ENCODE peak calls at places on chromosomes 3 and 15, in eight cellular contexts. One of them, this sample, is unnamed.

GRCh38 chr3:139672247-139672646 is 5.5 kb downstream of the NMNAT3 start:
- DNase-seq in endothelial cell of umbilical vein: no peak
- DNase-seq in skeletal muscle cell: no peak
- DNase-seq in GM23248: no peak
- DNase-seq in thoracic aorta: no peak
- DNase-seq in AG10803: no peak
- DNase-seq in astrocyte of the cerebellum: no peak
- DNase-seq in ovary: no peak
- DNase-seq in this sample: no peak

GRCh38 chr15:75578206-75578947 is 738 bp downstream of the PTPN9 start:
- DNase-seq in thoracic aorta: no peak
- DNase-seq in AG10803: no peak
- DNase-seq in endothelial cell of umbilical vein: peak; percentile 11
- DNase-seq in astrocyte of the cerebellum: no peak
- DNase-seq in skeletal muscle cell: no peak
- DNase-seq in GM23248: peak; percentile 68
- DNase-seq in ovary: peak; percentile 50
- DNase-seq in this sample: no peak

GRCh38 chr3:81277853-81278252 is 483.6 kb downstream of the GBE1 start:
- DNase-seq in astrocyte of the cerebellum: peak; percentile 41
- DNase-seq in thoracic aorta: no peak
- DNase-seq in endothelial cell of umbilical vein: peak; percentile 47
- DNase-seq in skeletal muscle cell: no peak
- DNase-seq in GM23248: peak; percentile 59
- DNase-seq in ovary: no peak
- DNase-seq in AG10803: peak; percentile 31
- DNase-seq in this sample: peak; percentile 4

GRCh38 chr3:117141821-117142220 is 432.2 kb downstream of the TUSC7 start:
- DNase-seq in astrocyte of the cerebellum: no peak
- DNase-seq in skeletal muscle cell: no peak
- DNase-seq in GM23248: no peak
- DNase-seq in endothelial cell of umbilical vein: no peak
- DNase-seq in thoracic aorta: no peak
- DNase-seq in AG10803: no peak
- DNase-seq in ovary: no peak
- DNase-seq in this sample: no peak

GRCh38 chr3:58557496-58557895 is 19.7 kb downstream of the FAM107A start:
- DNase-seq in ovary: no peak
- DNase-seq in thoracic aorta: no peak
- DNase-seq in skeletal muscle cell: no peak
- DNase-seq in AG10803: no peak
- DNase-seq in endothelial cell of umbilical vein: no peak
- DNase-seq in GM23248: no peak
- DNase-seq in astrocyte of the cerebellum: no peak
- DNase-seq in this sample: no peak

GRCh38 chr15:64133619-64134018 is 17.9 kb upstream of the SNX22 start:
- DNase-seq in ovary: no peak
- DNase-seq in GM23248: peak; percentile 30
- DNase-seq in astrocyte of the cerebellum: no peak
- DNase-seq in AG10803: no peak
- DNase-seq in endothelial cell of umbilical vein: no peak
- DNase-seq in thoracic aorta: no peak
- DNase-seq in skeletal muscle cell: no peak
- DNase-seq in this sample: no peak

GRCh38 chr3:31862861-31863260 is 118.2 kb downstream of the OSBPL10 start:
- DNase-seq in skeletal muscle cell: no peak
- DNase-seq in AG10803: no peak
- DNase-seq in endothelial cell of umbilical vein: no peak
- DNase-seq in ovary: no peak
- DNase-seq in thoracic aorta: no peak
- DNase-seq in astrocyte of the cerebellum: no peak
- DNase-seq in GM23248: no peak
- DNase-seq in this sample: no peak

GRCh38 chr3:122668930-122669730 is 11.5 kb upstream of the PARP14 start:
- DNase-seq in astrocyte of the cerebellum: peak; percentile 42
- DNase-seq in ovary: no peak
- DNase-seq in endothelial cell of umbilical vein: no peak
- DNase-seq in AG10803: peak; percentile 61
- DNase-seq in skeletal muscle cell: peak; percentile 45
- DNase-seq in thoracic aorta: no peak
- DNase-seq in GM23248: peak; percentile 61
- DNase-seq in this sample: peak; percentile 44

DNA sequence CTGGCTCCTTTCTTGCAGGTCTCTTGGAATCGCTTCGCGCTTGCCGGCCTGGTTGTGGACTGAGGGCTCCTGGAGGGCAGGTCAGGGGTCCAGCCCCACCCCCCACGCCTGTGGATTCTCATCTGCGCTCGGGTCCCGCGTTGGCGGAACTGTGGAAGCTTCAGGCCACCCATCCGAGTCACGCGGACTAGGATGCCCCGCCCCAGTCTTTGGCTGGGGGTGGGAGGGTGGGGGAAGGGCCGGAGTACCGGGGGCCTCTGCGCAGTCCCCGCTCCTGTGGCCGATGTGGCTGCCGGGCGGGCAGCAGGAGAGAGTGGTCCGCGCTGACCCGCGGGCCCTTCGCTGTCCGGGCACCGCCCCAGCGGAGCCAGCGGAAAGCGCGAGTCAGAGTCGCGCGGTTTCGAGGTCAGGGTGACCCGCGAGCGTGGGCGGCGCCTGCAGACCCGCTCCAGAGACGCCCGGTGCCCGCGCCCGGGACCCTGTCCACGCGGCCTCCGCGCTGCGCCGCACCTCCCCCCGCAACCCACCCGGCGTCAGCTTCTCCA is 114.2 kb downstream of the KLF13 start:
- DNase-seq in thoracic aorta: no peak
- DNase-seq in skeletal muscle cell: no peak
- DNase-seq in GM23248: peak; percentile 83
- DNase-seq in AG10803: peak; percentile 41
- DNase-seq in astrocyte of the cerebellum: no peak
- DNase-seq in endothelial cell of umbilical vein: peak; percentile 29
- DNase-seq in ovary: peak; percentile 62
- DNase-seq in this sample: no peak
- H3K4me3 ChIP-seq in thoracic aorta: peak overlapping the region; percentile 88
- H3K4me3 ChIP-seq in skeletal muscle cell: peak overlapping the region; percentile 44
- H3K4me3 ChIP-seq in GM23248: peak overlapping the region; percentile 70
- H3K4me3 ChIP-seq in AG10803: peak overlapping the region; percentile 50
- H3K4me3 ChIP-seq in astrocyte of the cerebellum: peak overlapping the region; percentile 46
- H3K4me3 ChIP-seq in endothelial cell of umbilical vein: peak overlapping the region; percentile 18
- H3K4me3 ChIP-seq in ovary: peak overlapping the region; percentile 40
- H3K4me3 ChIP-seq in this sample: peak overlapping the region; percentile 28

DNA sequence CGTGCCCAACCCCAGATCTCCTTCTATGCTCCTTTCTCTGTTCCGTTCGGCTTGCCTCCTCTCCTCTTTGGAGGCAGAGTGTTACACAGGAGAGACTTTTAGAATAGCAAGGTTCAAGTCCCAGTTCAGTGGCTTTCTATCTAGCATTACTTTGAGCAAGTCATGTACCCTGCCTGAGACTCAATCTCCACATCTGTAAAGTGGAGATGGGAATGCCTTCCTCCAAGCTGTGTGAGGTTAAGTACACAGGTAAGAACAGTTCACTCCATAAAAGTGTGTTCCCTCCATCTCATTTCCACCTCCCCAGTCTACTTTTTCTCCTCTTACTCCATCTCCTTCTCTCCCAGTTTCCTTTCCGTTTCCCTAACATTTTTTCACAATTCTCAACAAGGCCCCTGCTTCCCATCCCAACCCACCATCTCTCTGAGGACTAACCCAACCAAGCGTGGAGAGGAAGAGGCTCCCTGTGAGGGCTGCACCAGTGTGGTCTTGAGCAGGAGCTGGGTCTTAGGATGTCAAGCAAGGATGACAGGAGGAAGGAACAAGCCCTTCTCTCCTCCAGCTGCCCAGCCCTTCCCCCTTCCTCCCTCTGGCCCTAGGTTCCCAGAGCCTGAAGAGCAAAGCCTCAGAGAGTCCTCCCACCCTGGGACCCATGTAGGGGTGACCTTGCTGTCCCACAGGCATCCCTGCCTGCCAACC is 6.4 kb downstream of the ATP8B4 start:
- DNase-seq in ovary: no peak
- DNase-seq in AG10803: no peak
- DNase-seq in endothelial cell of umbilical vein: no peak
- DNase-seq in skeletal muscle cell: no peak
- DNase-seq in astrocyte of the cerebellum: no peak
- DNase-seq in GM23248: no peak
- DNase-seq in thoracic aorta: no peak
- DNase-seq in this sample: no peak
- H3K4me3 ChIP-seq in ovary: no peak overlapping the region
- H3K4me3 ChIP-seq in AG10803: no peak overlapping the region
- H3K4me3 ChIP-seq in endothelial cell of umbilical vein: no peak overlapping the region
- H3K4me3 ChIP-seq in skeletal muscle cell: no peak overlapping the region
- H3K4me3 ChIP-seq in astrocyte of the cerebellum: no peak overlapping the region
- H3K4me3 ChIP-seq in GM23248: no peak overlapping the region
- H3K4me3 ChIP-seq in thoracic aorta: peak overlapping the region; percentile 37
- H3K4me3 ChIP-seq in this sample: no peak overlapping the region

GRCh38 chr3:52517796-52518722 is 15.6 kb downstream of the NT5DC2 start:
- DNase-seq in endothelial cell of umbilical vein: no peak
- DNase-seq in astrocyte of the cerebellum: no peak
- DNase-seq in GM23248: no peak
- DNase-seq in AG10803: no peak
- DNase-seq in thoracic aorta: no peak
- DNase-seq in ovary: no peak
- DNase-seq in skeletal muscle cell: no peak
- DNase-seq in this sample: no peak
- H3K4me3 ChIP-seq in endothelial cell of umbilical vein: no peak overlapping the region
- H3K4me3 ChIP-seq in astrocyte of the cerebellum: no peak overlapping the region
- H3K4me3 ChIP-seq in GM23248: no peak overlapping the region
- H3K4me3 ChIP-seq in AG10803: no peak overlapping the region
- H3K4me3 ChIP-seq in thoracic aorta: no peak overlapping the region
- H3K4me3 ChIP-seq in ovary: peak overlapping the region; percentile 32
- H3K4me3 ChIP-seq in skeletal muscle cell: peak overlapping the region; percentile 31
- H3K4me3 ChIP-seq in this sample: no peak overlapping the region

DNA sequence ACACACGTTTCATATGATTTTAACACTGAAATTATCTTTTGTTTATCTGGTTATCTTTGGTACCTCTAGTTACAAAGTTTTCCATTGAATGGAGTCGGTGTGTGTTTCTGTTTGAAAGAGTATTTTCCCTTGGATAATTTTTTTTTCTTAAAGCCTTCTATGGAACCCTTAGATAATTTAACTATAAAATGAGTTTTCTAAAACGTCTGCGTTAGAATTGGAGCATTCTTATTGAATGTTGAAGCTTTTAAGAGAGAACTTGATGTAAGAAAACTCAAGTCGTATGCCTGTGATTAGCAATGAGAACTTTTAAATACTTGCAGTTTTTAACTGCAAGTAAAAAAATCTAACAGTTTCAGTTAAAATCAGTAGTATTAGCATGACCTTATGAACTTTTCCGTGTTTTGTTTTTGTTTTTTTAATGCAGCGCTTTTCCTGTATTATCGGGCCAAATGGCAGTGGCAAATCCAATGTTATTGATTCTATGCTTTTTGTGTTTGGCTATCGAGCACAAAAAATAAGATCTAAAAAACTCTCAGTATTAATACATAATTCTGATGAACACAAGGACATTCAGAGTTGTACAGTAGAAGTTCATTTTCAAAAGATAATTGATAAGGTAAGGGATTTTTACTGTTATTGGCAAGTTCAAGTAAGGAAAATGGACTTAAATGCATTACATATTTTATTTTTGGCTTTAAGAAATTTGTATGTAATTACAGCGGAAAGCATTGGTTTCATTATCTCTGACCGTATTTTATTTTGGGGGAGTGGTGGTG is 3.0 kb downstream of the SMC4 start:
- DNase-seq in ovary: no peak
- DNase-seq in endothelial cell of umbilical vein: peak; percentile 65
- DNase-seq in astrocyte of the cerebellum: no peak
- DNase-seq in AG10803: no peak
- DNase-seq in thoracic aorta: no peak
- DNase-seq in GM23248: peak; percentile 14
- DNase-seq in skeletal muscle cell: no peak
- DNase-seq in this sample: no peak
- H3K4me3 ChIP-seq in ovary: no peak overlapping the region
- H3K4me3 ChIP-seq in endothelial cell of umbilical vein: peak overlapping the region; percentile 79
- H3K4me3 ChIP-seq in astrocyte of the cerebellum: peak overlapping the region; percentile 58
- H3K4me3 ChIP-seq in AG10803: peak overlapping the region; percentile 81
- H3K4me3 ChIP-seq in thoracic aorta: peak overlapping the region; percentile 86
- H3K4me3 ChIP-seq in GM23248: peak overlapping the region; percentile 95
- H3K4me3 ChIP-seq in skeletal muscle cell: peak overlapping the region; percentile 91
- H3K4me3 ChIP-seq in this sample: no peak overlapping the region

GRCh38 chr3:50156549-50156948 is 1.4 kb downstream of the SEMA3F start:
- DNase-seq in AG10803: no peak
- DNase-seq in GM23248: no peak
- DNase-seq in thoracic aorta: no peak
- DNase-seq in ovary: no peak
- DNase-seq in endothelial cell of umbilical vein: no peak
- DNase-seq in astrocyte of the cerebellum: no peak
- DNase-seq in skeletal muscle cell: no peak
- DNase-seq in this sample: no peak

GRCh38 chr3:50156991-50157493 is 1.9 kb downstream of the SEMA3F start:
- DNase-seq in thoracic aorta: no peak
- DNase-seq in AG10803: no peak
- DNase-seq in skeletal muscle cell: no peak
- DNase-seq in endothelial cell of umbilical vein: peak; percentile 54
- DNase-seq in ovary: no peak
- DNase-seq in astrocyte of the cerebellum: no peak
- DNase-seq in GM23248: peak; percentile 42
- DNase-seq in this sample: no peak

GRCh38 chr3:50154840-50155490 is at the start of gene SEMA3F:
- DNase-seq in endothelial cell of umbilical vein: peak; percentile 72
- DNase-seq in ovary: peak; percentile 64
- DNase-seq in AG10803: peak; percentile 56
- DNase-seq in GM23248: peak; percentile 85
- DNase-seq in astrocyte of the cerebellum: no peak
- DNase-seq in skeletal muscle cell: no peak
- DNase-seq in thoracic aorta: no peak
- DNase-seq in this sample: no peak

GRCh38 chr3:50155491-50155878 is 361 bp downstream of the SEMA3F start:
- DNase-seq in thoracic aorta: no peak
- DNase-seq in skeletal muscle cell: no peak
- DNase-seq in ovary: no peak
- DNase-seq in endothelial cell of umbilical vein: no peak
- DNase-seq in GM23248: no peak
- DNase-seq in AG10803: no peak
- DNase-seq in astrocyte of the cerebellum: no peak
- DNase-seq in this sample: no peak

GRCh38 chr3:50155891-50156290 is 767 bp downstream of the SEMA3F start:
- DNase-seq in endothelial cell of umbilical vein: peak; percentile 42
- DNase-seq in ovary: no peak
- DNase-seq in astrocyte of the cerebellum: no peak
- DNase-seq in thoracic aorta: no peak
- DNase-seq in AG10803: no peak
- DNase-seq in skeletal muscle cell: no peak
- DNase-seq in GM23248: no peak
- DNase-seq in this sample: no peak
- H3K4me3 ChIP-seq in endothelial cell of umbilical vein: peak overlapping the region; percentile 77
- H3K4me3 ChIP-seq in ovary: peak overlapping the region; percentile 39
- H3K4me3 ChIP-seq in astrocyte of the cerebellum: peak overlapping the region; percentile 69
- H3K4me3 ChIP-seq in thoracic aorta: peak overlapping the region; percentile 69
- H3K4me3 ChIP-seq in AG10803: peak overlapping the region; percentile 59
- H3K4me3 ChIP-seq in skeletal muscle cell: peak overlapping the region; percentile 49
- H3K4me3 ChIP-seq in GM23248: peak overlapping the region; percentile 75
- H3K4me3 ChIP-seq in this sample: peak overlapping the region; percentile 70